ENCODE peak calls at places on chromosomes 11 and 22, in four cellular contexts. N is aorta, F is colonic mucosa, B is pancreas. P is an unnamed sample.
A peak's percentile ranks its signal among the peaks of the same experiment; 100 is the strongest.

GRCh38 chr11:111819161-111820058 is 52.0 kb downstream of the ALG9 start:
- DNase-seq in N (no peak), F (peak; percentile 27), B (peak; percentile 39), P (peak; percentile 37)

GRCh38 chr22:17772963-17773605 is 1.2 kb downstream of the BID start:
- DNase-seq in N (peak; percentile 70), F (no peak), B (no peak), P (no peak)

GRCh38 chr11:40722179-40722795 is 737.2 kb downstream of the LRRC4C start:
- DNase-seq in N (no peak), F (no peak), B (no peak), P (no peak)

GRCh38 chr22:19292262-19293230 is 1.0 kb upstream of the CLTCL1 start:
- DNase-seq in N (no peak), F (peak; percentile 28), B (peak; percentile 38), P (peak; percentile 93)

GRCh38 chr11:68956142-68956541 is 24.6 kb downstream of the MRGPRD start:
- DNase-seq in N (no peak), F (no peak), B (no peak), P (peak; percentile 52)

GRCh38 chr11:67282876-67283371 is 6.2 kb upstream of the ANKRD13D start:
- DNase-seq in N (peak; percentile 55), F (no peak), B (no peak), P (peak; percentile 52)

GRCh38 chr11:17385926-17386325 is 2.5 kb downstream of the KCNJ11 start:
- DNase-seq in N (no peak), F (no peak), B (no peak), P (no peak)

GRCh38 chr11:76664578-76665061 is 5.9 kb downstream of the LRRC32 start:
- DNase-seq in N (peak; percentile 40), F (no peak), B (no peak), P (no peak)

GRCh38 chr22:49788492-49788891 is 39.2 kb downstream of the BRD1 start:
- DNase-seq in N (peak; percentile 90), F (peak; percentile 46), B (no peak), P (peak; percentile 87)

GRCh38 chr11:105862736-105863367 is 159.2 kb downstream of the MSANTD4 start:
- DNase-seq in N (no peak), F (no peak), B (no peak), P (no peak)

GRCh38 chr11:32891657-32892354 is 805 bp upstream of the QSER1 start:
- DNase-seq in N (no peak), F (peak; percentile 53), B (no peak), P (no peak)

GRCh38 chr11:69534166-69534530 is 52.7 kb downstream of the LINC01488 start:
- DNase-seq in N (no peak), F (no peak), B (no peak), P (peak; percentile 36)

GRCh38 chr11:124897681-124898680 is at the start of gene ROBO4:
- DNase-seq in N (no peak), F (no peak), B (no peak), P (peak; percentile 72)

GRCh38 chr11:64865286-64866172 is 12.9 kb downstream of the EHD1 start:
- DNase-seq in N (no peak), F (no peak), B (no peak), P (peak; percentile 38)

GRCh38 chr11:17550455-17551346 is 3.6 kb downstream of the OTOG start:
- DNase-seq in N (no peak), F (no peak), B (no peak), P (no peak)

GRCh38 chr11:62138630-62139425 is 15.0 kb downstream of the INCENP start:
- DNase-seq in N (no peak), F (no peak), B (no peak), P (no peak)

GRCh38 chr22:29987143-29987542 is 93.1 kb upstream of the HORMAD2 start:
- DNase-seq in N (peak; percentile 61), F (no peak), B (no peak), P (no peak)

GRCh38 chr22:35054064-35054463 is 11.9 kb upstream of the ISX start:
- DNase-seq in N (no peak), F (no peak), B (no peak), P (no peak)

GRCh38 chr22:44057411-44057987 is 33.4 kb downstream of the PARVB start:
- DNase-seq in N (no peak), F (peak; percentile 39), B (no peak), P (peak; percentile 92)

GRCh38 chr11:111378773-111379499 is at the start of gene POU2AF1:
- DNase-seq in N (no peak), F (no peak), B (no peak), P (no peak)

GRCh38 chr11:120509346-120510053 is 2.0 kb upstream of the GRIK4 start:
- DNase-seq in N (no peak), F (no peak), B (no peak), P (peak; percentile 23)

GRCh38 chr22:30038219-30038618 is 42.0 kb upstream of the HORMAD2 start:
- DNase-seq in N (no peak), F (no peak), B (peak; percentile 56), P (no peak)

GRCh38 chr11:84866922-84867321 is 760.2 kb downstream of the DLG2 start:
- DNase-seq in N (no peak), F (no peak), B (no peak), P (no peak)

GRCh38 chr11:45590743-45591142 is 74.7 kb downstream of the CHST1 start:
- DNase-seq in N (peak; percentile 93), F (no peak), B (no peak), P (no peak)

GRCh38 chr11:118607401-118608267 is at the start of gene PHLDB1:
- DNase-seq in N (peak; percentile 75), F (peak; percentile 66), B (peak; percentile 68), P (peak; percentile 72)

GRCh38 chr11:127003260-127003981 is 2.9 kb upstream of the KIRREL3 start:
- DNase-seq in N (no peak), F (peak; percentile 29), B (peak; percentile 24), P (no peak)

GRCh38 chr11:120324932-120325810 is at the start of gene TLCD5:
- DNase-seq in N (peak; percentile 82), F (no peak), B (peak; percentile 76), P (peak; percentile 75)

GRCh38 chr11:74321487-74322188 is 10.2 kb upstream of the P4HA3 start:
- DNase-seq in N (no peak), F (peak; percentile 28), B (no peak), P (no peak)

GRCh38 chr22:27612075-27612474 is 189.5 kb downstream of the MN1 start:
- DNase-seq in N (no peak), F (no peak), B (no peak), P (no peak)

GRCh38 chr22:49585695-49586243 is 241.9 kb downstream of the BRD1 start:
- DNase-seq in N (no peak), F (no peak), B (no peak), P (no peak)

GRCh38 chr11:73284106-73284505 is 12.0 kb downstream of the P2RY6 start:
- DNase-seq in N (peak; percentile 30), F (no peak), B (no peak), P (no peak)

GRCh38 chr11:95556342-95557151 is 233.0 kb downstream of the FAM76B start:
- DNase-seq in N (no peak), F (no peak), B (no peak), P (no peak)

GRCh38 chr22:20102203-20102780 is 13.6 kb upstream of the RANBP1 start:
- DNase-seq in N (peak; percentile 36), F (no peak), B (peak; percentile 4), P (peak; percentile 17)

GRCh38 chr22:49592780-49593501 is 234.7 kb downstream of the BRD1 start:
- DNase-seq in N (no peak), F (no peak), B (no peak), P (no peak)

GRCh38 chr22:37352481-37352880 is 70.2 kb downstream of the CYTH4 start:
- DNase-seq in N (no peak), F (no peak), B (no peak), P (no peak)

GRCh38 chr22:39481054-39481453 is 21.0 kb upstream of the MIEF1 start:
- DNase-seq in N (no peak), F (no peak), B (no peak), P (no peak)

GRCh38 chr11:15884131-15884530 is 472.2 kb downstream of the SOX6 start:
- DNase-seq in N (no peak), F (no peak), B (no peak), P (no peak)

GRCh38 chr11:86115542-86116385 is 46.9 kb upstream of the PICALM start:
- DNase-seq in N (no peak), F (no peak), B (no peak), P (no peak)

GRCh38 chr11:125332821-125333220 is 163.2 kb downstream of the FEZ1 start:
- DNase-seq in N (no peak), F (no peak), B (no peak), P (no peak)

GRCh38 chr11:1656061-1656441 is 26.5 kb downstream of the KRTAP5-5 start:
- DNase-seq in N (peak; percentile 32), F (no peak), B (no peak), P (no peak)

GRCh38 chr22:22999473-22999872 is 70.8 kb upstream of the GNAZ start:
- DNase-seq in N (no peak), F (no peak), B (no peak), P (no peak)
- H3K36me3 ChIP-seq in N (no peaks in the 10 kb centered on the region), F (no peaks in the 10 kb centered on the region), B (no peaks in the 10 kb centered on the region), P (no peaks in the 10 kb centered on the region)

GRCh38 chr11:61104963-61105362 is 2.7 kb downstream of the CD5 start:
- DNase-seq in N (peak; percentile 21), F (no peak), B (no peak), P (no peak)

GRCh38 chr11:61107888-61108287 is 5.6 kb downstream of the CD5 start:
- DNase-seq in N (no peak), F (no peak), B (no peak), P (no peak)

GRCh38 chr11:61103851-61104423 is 1.6 kb downstream of the CD5 start:
- DNase-seq in N (no peak), F (no peak), B (no peak), P (no peak)

GRCh38 chr11:61106906-61107470 is 4.7 kb downstream of the CD5 start:
- DNase-seq in N (no peak), F (no peak), B (no peak), P (no peak)

DNA sequence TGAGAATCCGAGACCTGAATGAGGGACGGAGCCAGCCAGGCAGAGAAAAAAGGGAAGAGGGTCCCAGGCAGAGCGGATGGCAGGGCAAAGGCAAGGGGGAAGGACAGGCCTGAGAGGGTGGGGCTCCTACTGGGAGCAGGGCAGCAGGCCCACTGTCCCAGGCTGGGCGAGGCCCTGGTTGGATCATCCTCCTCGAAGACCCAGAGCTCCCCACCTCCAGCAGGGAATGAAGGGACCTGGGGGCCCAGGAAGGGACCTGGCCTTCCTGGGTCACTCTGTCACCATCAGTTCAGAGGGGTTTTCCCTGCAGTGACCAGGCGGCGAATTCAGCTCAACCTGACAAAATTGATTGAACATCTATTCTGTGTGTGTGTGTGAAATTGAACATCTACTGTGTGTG is 4.0 kb downstream of the CD5 start:
- DNase-seq in N (no peak), F (no peak), B (no peak), P (no peak)
- H3K4me1 ChIP-seq in N (no peaks in the 10 kb centered on the region), F (no peaks in the 10 kb centered on the region), B (no peaks in the 10 kb centered on the region), P (no peaks in the 10 kb centered on the region)

GRCh38 chr22:46349681-46350080 is 14.2 kb downstream of the TRMU start:
- DNase-seq in N (peak; percentile 31), F (no peak), B (peak; percentile 46), P (no peak)
- H3K36me3 ChIP-seq in N (peaks cover 12% of the 10 kb centered on the region), F (peaks cover 9% of the 10 kb centered on the region), B (no peaks in the 10 kb centered on the region), P (peaks cover 99% of the 10 kb centered on the region)

DNA sequence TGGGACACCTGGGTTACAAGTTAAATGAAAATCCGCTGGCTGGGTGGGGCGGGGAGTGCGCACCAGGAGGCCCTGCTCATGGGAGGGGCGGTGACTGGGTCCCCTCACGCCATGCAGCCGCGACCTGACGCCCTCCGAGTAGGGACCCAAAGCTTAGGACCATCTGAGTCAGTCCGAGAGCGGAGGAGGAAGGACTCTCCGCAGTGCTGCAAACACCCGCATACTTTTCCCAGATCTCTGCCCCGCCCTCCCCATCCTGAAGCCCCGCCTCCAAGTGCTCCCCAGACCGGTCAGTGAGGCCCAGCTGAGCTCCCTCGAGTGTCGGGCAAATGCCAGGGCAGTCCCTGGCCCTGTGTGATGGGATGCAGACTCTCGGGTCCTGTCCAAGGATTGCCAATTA is 6.6 kb upstream of the FLI1 start:
- DNase-seq in N (peak; percentile 73), F (peak; percentile 46), B (peak; percentile 27), P (peak; percentile 42)
- H3K4me1 ChIP-seq in N (no peaks in the 10 kb centered on the region), F (peaks cover 7% of the 10 kb centered on the region), B (no peaks in the 10 kb centered on the region), P (peaks cover 21% of the 10 kb centered on the region)

P was measured in psoas muscle.